ENCODE peak calls at places on chromosomes 5 and 9, in four cellular contexts. Z is epithelial cell of esophagus, D is kidney, Y is A549. W is an unnamed sample.

GRCh38 chr5:18285257-18285656 is 651.0 kb downstream of the TAF11L14 start:
- DNase-seq in Z (no peak), D (no peak), Y (no peak), W (no peak)

GRCh38 chr9:76677481-76678055 is 86.7 kb upstream of the PCA3 start:
- DNase-seq in Z (no peak), D (no peak), Y (no peak), W (no peak)

GRCh38 chr9:129109504-129109903 is 1.1 kb downstream of the CRAT start:
- DNase-seq in Z (peak), D (peak), Y (peak), W (no peak)

GRCh38 chr9:128862401-128862851 is 19.3 kb downstream of the KYAT1 start:
- DNase-seq in Z (no peak), D (peak), Y (no peak), W (no peak)

GRCh38 chr5:62608529-62609511 is 30.2 kb downstream of the LRRC70 start:
- DNase-seq in Z (no peak), D (no peak), Y (no peak), W (no peak)

GRCh38 chr5:72282878-72283277 is 37.2 kb downstream of the MRPS27 start:
- DNase-seq in Z (no peak), D (no peak), Y (no peak), W (no peak)

GRCh38 chr5:8756498-8757084 is 789.3 kb downstream of the SEMA5A start:
- DNase-seq in Z (peak), D (no peak), Y (no peak), W (no peak)

GRCh38 chr5:134857401-134857800 is 11.6 kb downstream of the C5orf24 start:
- DNase-seq in Z (no peak), D (no peak), Y (no peak), W (no peak)

GRCh38 chr5:95822408-95823240 is at the start of gene GLRX:
- DNase-seq in Z (peak), D (peak), Y (peak), W (no peak)

GRCh38 chr5:177600458-177601018 is 606 bp downstream of the B4GALT7 start:
- DNase-seq in Z (peak), D (no peak), Y (no peak), W (no peak)

GRCh38 chr5:65047225-65047624 is 278.5 kb downstream of the CWC27 start:
- DNase-seq in Z (no peak), D (no peak), Y (no peak), W (no peak)

DNA sequence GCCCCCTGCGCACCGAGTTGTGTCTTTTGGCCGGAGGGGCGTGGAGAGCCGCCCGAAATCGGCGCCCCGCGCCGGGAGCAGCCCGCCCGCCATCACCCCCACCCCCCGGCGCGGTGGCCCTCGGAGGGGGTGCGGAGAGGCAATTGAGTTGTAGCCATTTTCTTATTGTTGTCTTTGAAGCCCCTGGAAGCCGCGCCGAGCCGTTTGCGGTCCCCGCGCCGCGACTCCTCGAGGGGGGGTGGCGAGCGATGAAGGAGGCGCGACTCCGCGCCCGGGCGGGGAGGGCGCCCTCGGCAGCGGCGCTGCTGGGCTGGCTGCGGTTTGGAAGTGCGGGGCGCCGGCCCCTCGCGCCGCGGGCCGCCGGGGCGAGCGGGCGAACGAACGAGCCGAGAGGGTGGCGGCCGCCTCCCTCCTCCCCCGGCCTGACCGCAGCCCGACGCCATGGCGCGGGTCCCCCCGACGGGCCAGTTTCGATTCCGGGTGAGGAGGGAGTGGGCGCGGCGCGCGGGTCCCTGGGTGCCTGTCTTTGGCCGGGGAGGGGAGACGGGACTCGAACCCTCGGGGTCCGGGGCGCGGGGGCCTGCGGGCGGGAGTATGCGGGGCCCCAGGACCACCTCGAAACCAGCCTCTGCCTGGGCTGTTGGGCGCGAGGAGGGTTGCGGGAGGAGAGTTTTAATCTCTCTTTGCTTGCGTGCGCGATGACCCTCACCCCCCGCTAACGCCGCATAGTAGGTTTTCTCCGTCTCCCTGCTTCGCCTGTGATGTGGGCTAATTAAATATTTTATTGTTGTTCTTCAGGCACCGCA is 1.3 kb downstream of the TLE4 start:
- DNase-seq in Z (peak), D (peak), Y (peak), W (peak)
- TF ChIP-seq CTCF in Z (no peak), D (no peak), Y (peak), W (no peak)

GRCh38 chr5:139118804-139119203 is 79.4 kb downstream of the SIL1 start:
- DNase-seq in Z (no peak), D (no peak), Y (no peak), W (no peak)
- TF ChIP-seq CTCF in Z (no peak), D (no peak), Y (no peak), W (no peak)

GRCh38 chr5:41968153-41968723 is 43.2 kb downstream of the FBXO4 start:
- DNase-seq in Z (no peak), D (no peak), Y (no peak), W (no peak)
- TF ChIP-seq CTCF in Z (no peak), D (no peak), Y (no peak), W (peak)

GRCh38 chr5:159440235-159440634 is 109.9 kb upstream of the IL12B start:
- DNase-seq in Z (no peak), D (no peak), Y (no peak), W (no peak)

GRCh38 chr5:159442210-159442850 is 112.0 kb upstream of the IL12B start:
- DNase-seq in Z (no peak), D (peak), Y (no peak), W (no peak)

GRCh38 chr5:159440948-159441347 is 110.7 kb upstream of the IL12B start:
- DNase-seq in Z (no peak), D (no peak), Y (no peak), W (no peak)

GRCh38 chr5:159441441-159441840 is 111.2 kb upstream of the IL12B start:
- DNase-seq in Z (peak), D (peak), Y (peak), W (no peak)

DNA sequence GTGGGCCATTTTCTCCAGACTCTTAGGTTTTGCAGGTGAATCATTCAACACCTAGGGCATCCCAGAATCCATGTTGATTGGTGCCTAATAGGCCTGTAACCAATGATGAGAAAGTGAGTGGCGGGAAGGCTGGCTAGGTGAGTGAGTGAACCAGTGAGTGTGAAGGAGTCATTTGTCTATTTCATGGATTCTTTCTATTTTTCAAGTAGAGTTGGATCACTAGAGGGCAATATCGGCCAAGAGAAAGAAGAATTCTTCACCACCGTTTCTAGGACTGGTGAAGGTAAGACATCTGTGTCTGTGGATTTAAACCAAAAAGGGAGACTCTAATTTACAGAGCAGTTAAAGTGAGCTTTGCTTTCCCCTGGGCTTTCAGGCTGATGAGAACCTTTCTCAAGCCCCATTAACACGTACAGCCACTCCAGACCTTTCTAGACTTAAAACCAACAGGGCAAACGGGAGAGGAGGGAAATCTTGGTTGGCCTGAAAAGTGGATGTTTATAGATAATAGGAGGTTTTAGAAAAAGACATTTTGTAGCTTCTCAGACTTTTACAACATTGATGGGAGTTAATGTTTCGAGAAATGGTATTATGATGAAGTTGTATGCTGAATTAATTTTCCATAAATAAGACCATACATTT is 114.3 kb upstream of the IL12B start:
- DNase-seq in Z (peak), D (no peak), Y (peak), W (no peak)
- TF ChIP-seq CTCF in Z (peak), D (peak), Y (peak), W (peak)